ENCODE peak calls at places on chromosomes 13 and 19, in four cellular contexts. D, F, B and E are unnamed samples.

GRCh38 chr19:49786432-49786831 is 19.6 kb downstream of the AP2A1 start:
- DNase-seq in D (peak; percentile 71), F (no peak), B (no peak), E (no peak)

GRCh38 chr19:30664358-30665058 is 292.3 kb downstream of the ZNF536 start:
- DNase-seq in D (peak; percentile 3), F (no peak), B (no peak), E (no peak)

GRCh38 chr13:65064967-65065366 is 2165.2 kb downstream of the PCDH9 start:
- DNase-seq in D (no peak), F (no peak), B (no peak), E (no peak)

GRCh38 chr13:46348976-46349375 is 38.1 kb downstream of the RUBCNL start:
- DNase-seq in D (no peak), F (no peak), B (no peak), E (no peak)

GRCh38 chr19:16325671-16326400 is 1.2 kb downstream of the KLF2 start:
- DNase-seq in D (no peak), F (peak; percentile 71), B (peak; percentile 57), E (no peak)

GRCh38 chr13:32040689-32041088 is 9.1 kb downstream of the FRY start:
- DNase-seq in D (no peak), F (no peak), B (no peak), E (no peak)

GRCh38 chr13:111941845-111942447 is 125.0 kb upstream of the SOX1 start:
- DNase-seq in D (no peak), F (no peak), B (no peak), E (no peak)

GRCh38 chr19:50478901-50479715 is 2.5 kb upstream of the GARIN5A start:
- DNase-seq in D (peak; percentile 42), F (no peak), B (no peak), E (no peak)

GRCh38 chr19:20333508-20333907 is 166.5 kb downstream of the ZNF486 start:
- DNase-seq in D (no peak), F (no peak), B (no peak), E (no peak)

DNA sequence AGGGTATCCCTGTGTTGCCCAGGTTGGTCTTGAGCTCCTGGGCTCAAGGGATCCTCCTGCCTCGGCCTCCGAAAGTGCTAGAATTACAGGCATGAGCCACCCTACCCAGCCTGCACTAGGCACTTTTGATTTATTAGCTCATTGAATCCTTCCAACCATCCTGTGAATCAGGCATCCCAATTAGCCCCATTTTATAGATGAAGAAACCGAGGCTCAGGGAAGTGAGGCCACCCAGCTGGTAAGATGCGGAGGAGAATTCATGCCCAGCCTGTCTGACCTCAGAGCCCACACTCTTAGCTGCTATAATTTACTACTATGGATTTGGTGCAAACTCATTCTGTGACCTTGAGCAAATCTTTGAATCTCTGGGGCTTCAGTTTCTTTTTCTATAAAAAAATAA is 17.8 kb upstream of the CACNG8 start:
- DNase-seq in D (no peak), F (no peak), B (no peak), E (no peak)
- TF ChIP-seq CTCF in D (no peak), F (no peak), B (no peak), E (no peak)

GRCh38 chr19:53812335-53812734 is 11.8 kb downstream of the NLRP12 start:
- DNase-seq in D (no peak), F (no peak), B (no peak), E (no peak)
- TF ChIP-seq CTCF in D (no peak), F (no peak), B (no peak), E (no peak)

GRCh38 chr13:50912851-50913250 is 3.3 kb downstream of the RNASEH2B start:
- DNase-seq in D (peak; percentile 86), F (no peak), B (no peak), E (no peak)

GRCh38 chr13:50911051-50911690 is 1.6 kb downstream of the RNASEH2B start:
- DNase-seq in D (peak; percentile 64), F (no peak), B (no peak), E (no peak)

GRCh38 chr13:50910483-50910805 is 853 bp downstream of the RNASEH2B start:
- DNase-seq in D (peak; percentile 41), F (no peak), B (no peak), E (peak; percentile 23)

GRCh38 chr13:50914301-50914700 is 4.7 kb downstream of the RNASEH2B start:
- DNase-seq in D (no peak), F (no peak), B (no peak), E (no peak)

GRCh38 chr13:50911937-50912624 is 2.5 kb downstream of the RNASEH2B start:
- DNase-seq in D (peak; percentile 95), F (peak; percentile 96), B (peak; percentile 89), E (peak; percentile 91)
- TF ChIP-seq CTCF in D (peak; percentile 95), F (peak; percentile 87), B (peak; percentile 88), E (peak; percentile 77)

GRCh38 chr13:80584785-80585184 is 243.9 kb upstream of the SPRY2 start:
- DNase-seq in D (no peak), F (no peak), B (no peak), E (no peak)

GRCh38 chr13:80584306-80584705 is 243.4 kb upstream of the SPRY2 start:
- DNase-seq in D (no peak), F (no peak), B (no peak), E (no peak)

GRCh38 chr13:80585531-80585930 is 244.6 kb upstream of the SPRY2 start:
- DNase-seq in D (no peak), F (no peak), B (no peak), E (no peak)

GRCh38 chr13:80590551-80590950 is 249.6 kb upstream of the SPRY2 start:
- DNase-seq in D (no peak), F (no peak), B (no peak), E (no peak)

DNA sequence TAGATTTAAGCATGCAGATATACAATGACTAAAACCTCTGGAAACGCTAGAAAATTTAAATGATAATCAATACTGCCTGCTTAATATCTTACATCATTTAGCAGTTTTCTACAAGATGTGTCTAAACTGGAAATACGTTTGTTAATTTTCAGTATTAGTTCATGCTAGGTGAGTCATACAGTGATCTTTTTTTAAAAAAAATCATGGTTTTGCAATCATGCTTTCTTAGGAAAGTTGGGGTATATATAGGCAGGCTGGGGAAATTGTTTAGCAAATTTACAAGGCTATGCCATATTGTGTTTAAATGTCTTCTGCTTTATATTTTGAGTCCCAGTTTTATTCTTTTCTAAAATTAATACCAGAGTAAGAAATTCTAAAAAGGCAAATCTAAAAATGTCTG is 245.4 kb upstream of the SPRY2 start:
- DNase-seq in D (peak; percentile 8), F (no peak), B (no peak), E (no peak)
- TF ChIP-seq CTCF in D (no peak), F (no peak), B (no peak), E (no peak)

GRCh38 chr13:41973247-41973741 is 12.4 kb upstream of the VWA8 start:
- DNase-seq in D (no peak), F (no peak), B (no peak), E (no peak)
- TF ChIP-seq CTCF in D (no peak), F (no peak), B (no peak), E (no peak)